ENCODE peak calls at places on chromosomes 4 and X, in ten cellular contexts. M, O, S, L, V, W, T, I, E and Y are unnamed samples. For H3K9me3, the result is how much of the 10 kb centered on the place peaks cover.

GRCh38 chr4:36763814-36764213 is 480.7 kb upstream of the NWD2 start:
- DNase-seq in M (no peak), O (no peak), L (no peak), E (no peak), S (no peak), I (no peak), T (no peak), W (no peak), V (no peak), Y (no peak)

GRCh38 chr4:2062808-2063524 is 3.8 kb downstream of the NAT8L start:
- DNase-seq in I (no peak), S (no peak), M (no peak), O (no peak), L (no peak), T (no peak), V (no peak), W (no peak), E (no peak), Y (no peak)

GRCh38 chrX:153301746-153302145 is 19.8 kb downstream of the PNMA6F start:
- DNase-seq in V (no peak), L (no peak), M (no peak), I (no peak), W (no peak), O (no peak), E (no peak), S (no peak), T (no peak), Y (no peak)

GRCh38 chr4:25536577-25537325 is 118.9 kb upstream of the SLC34A2 start:
- DNase-seq in E (no peak), W (peak), I (no peak), M (no peak), V (no peak), S (no peak), L (no peak), T (no peak), O (no peak), Y (no peak)

GRCh38 chr4:129248621-129249020 is 152.7 kb downstream of the C4orf33 start:
- DNase-seq in W (no peak), O (no peak), M (no peak), I (no peak), E (no peak), S (no peak), T (peak), V (no peak), L (no peak), Y (no peak)

GRCh38 chr4:38857354-38858096 is 908 bp upstream of the TLR6 start:
- DNase-seq in I (peak), E (no peak), O (no peak), T (peak), S (no peak), V (peak), L (peak), W (peak), M (no peak), Y (no peak)

GRCh38 chr4:15077969-15078368 is 75.7 kb downstream of the CPEB2 start:
- DNase-seq in V (peak), M (no peak), I (peak), T (peak), O (no peak), E (no peak), S (no peak), L (no peak), W (no peak), Y (no peak)

GRCh38 chr4:22695011-22695410 is 2.3 kb downstream of the GBA3 start:
- DNase-seq in S (no peak), I (peak), W (no peak), O (no peak), E (no peak), T (no peak), L (no peak), M (no peak), V (no peak), Y (no peak)

GRCh38 chr4:176241703-176242102 is 27.3 kb downstream of the ASB5 start:
- DNase-seq in L (no peak), S (no peak), W (no peak), E (no peak), O (no peak), V (no peak), I (no peak), M (no peak), T (no peak), Y (no peak)

GRCh38 chrX:130728208-130728607 is 174.8 kb downstream of the ENOX2 start:
- DNase-seq in E (no peak), S (no peak), I (peak), W (no peak), L (no peak), O (no peak), M (no peak), V (peak), T (peak), Y (no peak)

GRCh38 chr4:15100994-15101695 is 98.9 kb downstream of the CPEB2 start:
- DNase-seq in M (no peak), V (no peak), W (no peak), E (no peak), T (peak), L (no peak), S (no peak), I (peak), O (no peak), Y (no peak)

GRCh38 chrX:65463550-65463949 is 71.0 kb downstream of the LAS1L start:
- DNase-seq in I (peak), S (peak), V (no peak), T (peak), W (no peak), E (no peak), O (no peak), L (no peak), M (no peak), Y (no peak)

GRCh38 chrX:55714111-55714510 is 3.4 kb upstream of the RRAGB start:
- DNase-seq in V (no peak), I (no peak), O (no peak), E (no peak), S (no peak), W (no peak), L (no peak), M (no peak), T (no peak), Y (no peak)

GRCh38 chr4:56468097-56468422 is 643 bp downstream of the SRP72 start:
- DNase-seq in S (no peak), L (peak), E (no peak), T (no peak), I (peak), O (no peak), V (peak), M (no peak), W (peak), Y (no peak)

GRCh38 chr4:106266201-106266600 is 49.8 kb downstream of the TBCK start:
- DNase-seq in O (no peak), E (no peak), W (peak), S (no peak), V (peak), M (no peak), L (peak), T (peak), I (peak), Y (no peak)

GRCh38 chr4:115294717-115295116 is 181.3 kb upstream of the NDST4 start:
- DNase-seq in O (no peak), W (no peak), S (no peak), M (no peak), E (no peak), V (no peak), I (no peak), T (no peak), L (no peak), Y (no peak)

GRCh38 chr4:1763550-1764080 is 29.5 kb upstream of the FGFR3 start:
- DNase-seq in L (no peak), S (no peak), I (peak), E (no peak), T (peak), M (no peak), V (no peak), O (no peak), W (peak), Y (no peak)

GRCh38 chrX:30504309-30504708 is 73.3 kb downstream of the TASL start:
- DNase-seq in E (no peak), M (no peak), L (peak), S (no peak), O (no peak), T (peak), I (peak), V (peak), W (peak), Y (no peak)

GRCh38 chr4:84501197-84501492 is 2.1 kb upstream of the NKX6-1 start:
- DNase-seq in T (no peak), I (no peak), V (no peak), O (no peak), L (no peak), W (no peak), S (peak), E (no peak), M (no peak), Y (no peak)

GRCh38 chr4:113534698-113535097 is 226.8 kb downstream of the CAMK2D start:
- DNase-seq in I (peak), V (no peak), T (peak), W (no peak), L (no peak), E (no peak), O (no peak), S (no peak), M (no peak), Y (no peak)

GRCh38 chr4:181757921-181758320 is 485.3 kb upstream of the TENM3 start:
- DNase-seq in O (no peak), S (no peak), W (no peak), I (no peak), M (no peak), E (no peak), L (no peak), T (no peak), V (no peak), Y (no peak)

GRCh38 chr4:127642169-127642568 is 9.4 kb downstream of the INTU start:
- DNase-seq in O (no peak), L (no peak), I (peak), E (no peak), T (peak), M (no peak), V (no peak), S (no peak), W (no peak), Y (no peak)

GRCh38 chr4:21949073-21949457 is 493 bp upstream of the KCNIP4 start:
- DNase-seq in M (no peak), I (peak), W (no peak), E (peak), L (no peak), S (peak), T (peak), V (peak), O (no peak), Y (no peak)

GRCh38 chr4:34046580-34046979 is 2197.7 kb downstream of the ARAP2 start:
- DNase-seq in L (no peak), V (peak), I (peak), M (no peak), O (no peak), E (no peak), S (no peak), W (no peak), T (peak), Y (no peak)

GRCh38 chrX:23773601-23774175 is 9.3 kb upstream of the SAT1 start:
- DNase-seq in E (no peak), T (no peak), S (no peak), V (no peak), O (no peak), L (peak), W (peak), M (no peak), I (no peak), Y (no peak)

GRCh38 chr4:42710329-42710728 is 53.4 kb upstream of the ATP8A1 start:
- DNase-seq in V (no peak), W (no peak), L (peak), S (no peak), E (no peak), T (no peak), O (no peak), M (no peak), I (no peak), Y (no peak)

GRCh38 chr4:31237242-31237641 is 517.1 kb downstream of the PCDH7 start:
- DNase-seq in V (peak), T (no peak), I (no peak), L (no peak), E (no peak), O (no peak), W (no peak), S (no peak), M (no peak), Y (no peak)

GRCh38 chr4:168585168-168586091 is 88.6 kb downstream of the PALLD start:
- DNase-seq in M (peak), E (peak), V (peak), L (no peak), T (peak), O (peak), I (peak), S (peak), W (peak), Y (no peak)

GRCh38 chr4:97498875-97499274 is 644.4 kb downstream of the STPG2 start:
- DNase-seq in O (no peak), M (no peak), L (no peak), W (no peak), I (peak), V (peak), E (no peak), S (no peak), T (no peak), Y (no peak)

GRCh38 chrX:68936186-68936585 is 107.4 kb downstream of the EFNB1 start:
- DNase-seq in W (no peak), E (no peak), L (no peak), M (no peak), O (no peak), S (no peak), I (no peak), V (no peak), T (no peak), Y (no peak)

GRCh38 chr4:28562913-28563312 is 1702.3 kb downstream of the STIM2 start:
- DNase-seq in E (no peak), W (no peak), V (peak), O (no peak), S (no peak), T (no peak), L (no peak), I (no peak), M (no peak), Y (no peak)

GRCh38 chr4:39591290-39591689 is 47.4 kb downstream of the SMIM14 start:
- DNase-seq in L (peak), V (peak), I (peak), S (no peak), M (no peak), T (peak), E (no peak), O (no peak), W (peak), Y (no peak)

GRCh38 chr4:76856183-76856969 is 41.6 kb downstream of the SOWAHB start:
- DNase-seq in W (no peak), S (no peak), T (peak), V (no peak), O (no peak), I (peak), L (no peak), M (no peak), E (no peak), Y (no peak)

GRCh38 chr4:13955551-13955950 is 328.0 kb upstream of the BOD1L1 start:
- DNase-seq in M (no peak), T (no peak), E (no peak), O (no peak), S (no peak), W (no peak), L (no peak), V (no peak), I (no peak), Y (no peak)

GRCh38 chr4:139736257-139736626 is 70.6 kb downstream of the MGST2 start:
- DNase-seq in L (no peak), M (no peak), T (no peak), I (peak), V (no peak), S (no peak), E (no peak), W (peak), O (no peak), Y (no peak)

GRCh38 chr4:100340534-100341364 is 150.5 kb upstream of the DDIT4L start:
- DNase-seq in T (peak), M (no peak), S (no peak), I (peak), W (no peak), V (no peak), O (no peak), E (no peak), L (no peak), Y (no peak)

GRCh38 chrX:30280428-30280827 is 28.8 kb downstream of the NR0B1 start:
- DNase-seq in W (no peak), T (no peak), E (no peak), M (no peak), I (no peak), O (no peak), V (no peak), L (no peak), S (no peak), Y (no peak)

GRCh38 chr4:76298227-76298626 is 8.3 kb upstream of the STBD1 start:
- DNase-seq in L (no peak), E (no peak), V (no peak), O (no peak), S (no peak), T (no peak), I (no peak), W (no peak), M (no peak), Y (no peak)

GRCh38 chr4:174880001-174880400 is 38.2 kb upstream of the ADAM29 start:
- DNase-seq in E (no peak), M (no peak), W (no peak), S (no peak), L (no peak), T (no peak), O (no peak), I (no peak), V (no peak), Y (no peak)
- H3K9me3 ChIP-seq in E (under half), M (under half), W (under half), S (under half), L (under half), T (under half), O (under half), I (under half), V (under half), Y (under half)

DNA sequence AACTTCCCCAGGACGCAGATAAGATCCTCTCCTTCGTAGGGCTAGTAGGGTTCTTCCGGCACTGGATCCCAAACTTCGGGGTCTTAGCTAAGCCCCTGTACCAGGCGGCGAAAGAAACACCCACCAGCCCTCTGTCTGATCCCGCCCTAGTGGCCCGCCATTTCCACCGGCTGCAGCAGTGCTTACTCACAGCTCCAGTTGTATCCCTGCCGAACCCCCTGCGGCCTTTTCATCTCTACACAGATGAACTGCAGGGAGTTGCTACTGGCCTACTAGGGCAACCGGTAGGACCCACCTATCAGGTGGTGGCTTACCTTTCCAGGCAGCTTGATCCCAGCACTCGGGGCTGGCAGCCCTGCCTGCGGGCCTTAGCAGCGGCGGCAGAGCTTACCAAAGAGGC is 961.2 kb downstream of the RPA4 start:
- DNase-seq in S (no peak), T (no peak), O (peak), M (no peak), W (no peak), I (no peak), V (no peak), E (no peak), L (no peak), Y (no peak)
- H3K9me3 ChIP-seq in S (under half), T (under half), O (under half), M (under half), W (under half), I (under half), V (under half), E (under half), L (under half), Y (under half)

DNA sequence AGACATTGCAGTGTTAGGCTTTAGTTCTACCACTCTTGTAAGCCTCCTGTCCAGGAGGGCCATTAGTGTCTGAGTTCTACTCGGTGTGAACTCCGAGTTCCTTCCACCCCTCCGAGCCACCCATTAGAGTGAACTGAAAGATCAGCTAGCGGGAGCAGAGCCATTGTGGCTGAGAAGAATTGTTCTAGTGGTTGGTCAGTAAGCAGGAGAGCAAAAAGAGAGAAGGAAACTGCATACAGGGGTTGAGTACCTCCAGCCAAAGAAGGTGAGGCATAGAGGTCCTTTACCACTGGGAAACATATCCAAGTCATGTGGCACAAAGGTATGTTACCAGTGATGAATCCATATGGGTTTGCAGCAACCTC is 96.9 kb downstream of the CPE start:
- DNase-seq in V (no peak), W (no peak), L (no peak), I (no peak), M (no peak), S (no peak), O (no peak), E (no peak), T (no peak), Y (no peak)
- H3K9me3 ChIP-seq in V (under half), W (under half), L (under half), I (under half), M (under half), S (under half), O (under half), E (under half), T (under half), Y (under half)

GRCh38 chrX:151901821-151902220 is 10.9 kb upstream of the MAGEA4 start:
- DNase-seq in W (no peak), M (no peak), I (peak), T (no peak), E (no peak), V (no peak), L (no peak), O (no peak), S (no peak), Y (no peak)

GRCh38 chrX:151902813-151903591 is 9.7 kb upstream of the MAGEA4 start:
- DNase-seq in E (no peak), L (no peak), T (peak), O (no peak), V (peak), W (no peak), M (peak), I (peak), S (no peak), Y (no peak)

GRCh38 chrX:151904989-151905388 is 7.7 kb upstream of the MAGEA4 start:
- DNase-seq in S (no peak), W (no peak), O (no peak), M (no peak), E (no peak), I (no peak), V (no peak), T (no peak), L (no peak), Y (no peak)

GRCh38 chrX:151896734-151897474 is 15.8 kb upstream of the MAGEA4 start:
- DNase-seq in O (no peak), E (no peak), I (peak), W (no peak), M (no peak), V (no peak), L (no peak), S (no peak), T (peak), Y (no peak)

GRCh38 chrX:151899622-151900021 is 13.1 kb upstream of the MAGEA4 start:
- DNase-seq in V (no peak), T (peak), I (peak), L (no peak), W (no peak), O (no peak), S (no peak), M (no peak), E (no peak), Y (no peak)
- H3K9me3 ChIP-seq in V (under half), T (under half), I (under half), L (under half), W (under half), O (under half), S (under half), M (under half), E (under half), Y (under half)

GRCh38 chr4:75118739-75119138 is 185.8 kb downstream of the PARM1 start:
- DNase-seq in V (no peak), M (no peak), L (no peak), I (no peak), W (no peak), S (no peak), T (no peak), E (no peak), O (no peak), Y (no peak)
- H3K9me3 ChIP-seq in V (under half), M (under half), L (under half), I (under half), W (under half), S (under half), T (under half), E (under half), O (under half), Y (under half)

GRCh38 chr4:288891-289290 is 16.4 kb downstream of the ZNF732 start:
- DNase-seq in V (peak), O (no peak), T (no peak), I (no peak), S (no peak), E (no peak), M (no peak), W (no peak), L (no peak), Y (no peak)
- H3K9me3 ChIP-seq in V (under half), O (under half), T (half or more), I (under half), S (under half), E (under half), M (under half), W (under half), L (under half), Y (under half)

GRCh38 chrX:57104406-57104805 is 16.9 kb downstream of the SPIN2B start:
- DNase-seq in I (no peak), M (no peak), S (no peak), O (no peak), W (no peak), V (no peak), T (no peak), L (no peak), E (no peak), Y (no peak)
- H3K9me3 ChIP-seq in I (under half), M (under half), S (under half), O (under half), W (under half), V (under half), T (under half), L (under half), E (under half), Y (under half)

GRCh38 chrX:47112316-47112954 is 32.1 kb downstream of the NDUFB11 start:
- DNase-seq in T (peak), S (peak), V (peak), I (no peak), M (no peak), E (no peak), W (no peak), O (no peak), L (no peak), Y (no peak)
- H3K9me3 ChIP-seq in T (under half), S (under half), V (under half), I (under half), M (under half), E (under half), W (under half), O (under half), L (under half), Y (under half)

GRCh38 chr4:54238389-54238788 is 9.3 kb downstream of the PDGFRA start:
- DNase-seq in L (no peak), T (no peak), M (no peak), W (no peak), V (peak), E (no peak), I (no peak), S (no peak), O (no peak), Y (no peak)
- H3K9me3 ChIP-seq in L (under half), T (under half), M (under half), W (under half), V (under half), E (under half), I (under half), S (under half), O (under half), Y (under half)